ENCODE peak calls at places on chromosomes 2 and 18, in eight cellular contexts. M is fibroblast of lung; Y is naive thymus-derived CD4-positive, alpha-beta T cell; Z is CD8-positive, alpha-beta memory T cell; T is left ventricle myocardium inferior; S is keratinocyte; U is tibial artery; G is esophagus squamous epithelium. D is an unnamed sample. For H3K9me3, the result is how much of the 10 kb centered on the place peaks cover.

GRCh38 chr18:11995445-11996189 is 14.3 kb downstream of the IMPA2 start:
- DNase-seq in T (peak), Y (peak), Z (peak), U (peak), S (no peak), G (no peak), M (peak), D (peak)

GRCh38 chr2:219736196-219736595 is 108.8 kb downstream of the SLC4A3 start:
- DNase-seq in S (no peak), Y (no peak), T (no peak), G (no peak), Z (no peak), M (peak), U (no peak), D (no peak)

GRCh38 chr18:49020129-49020528 is 69.4 kb upstream of the SMAD7 start:
- DNase-seq in U (peak), Y (no peak), S (no peak), Z (no peak), T (no peak), M (no peak), G (no peak), D (no peak)

GRCh38 chr2:74507926-74508520 is 528 bp upstream of the PCGF1 start:
- DNase-seq in T (no peak), U (peak), Z (no peak), G (no peak), Y (no peak), S (no peak), M (peak), D (no peak)

GRCh38 chr2:233098615-233099014 is 38.5 kb downstream of the INPP5D start:
- DNase-seq in S (no peak), T (no peak), Y (no peak), M (no peak), U (no peak), Z (peak), G (no peak), D (no peak)

GRCh38 chr2:172986040-172986439 is 89.6 kb upstream of the MAP3K20 start:
- DNase-seq in Z (no peak), S (no peak), G (no peak), M (peak), U (no peak), T (no peak), Y (no peak), D (no peak)

GRCh38 chr2:28949617-28950305 is 31.3 kb upstream of the TOGARAM2 start:
- DNase-seq in Y (no peak), Z (no peak), U (no peak), T (no peak), M (no peak), S (no peak), G (no peak), D (no peak)

GRCh38 chr2:134466141-134466540 is 212.3 kb downstream of the MGAT5 start:
- DNase-seq in U (peak), Y (no peak), M (peak), T (no peak), G (no peak), S (peak), Z (no peak), D (no peak)

GRCh38 chr2:96538487-96539214 is 2.1 kb downstream of the ARID5A start:
- DNase-seq in G (peak), Z (peak), M (peak), Y (peak), S (no peak), T (peak), U (peak), D (peak)

GRCh38 chr2:136310005-136310495 is 192.1 kb upstream of the CXCR4 start:
- DNase-seq in Y (no peak), U (no peak), T (no peak), S (no peak), G (no peak), Z (no peak), M (no peak), D (peak)

GRCh38 chr2:29389686-29390085 is 274.5 kb downstream of the CLIP4 start:
- DNase-seq in M (no peak), Z (no peak), T (no peak), G (no peak), S (no peak), U (no peak), Y (no peak), D (no peak)

GRCh38 chr18:10687161-10687925 is 161.5 kb downstream of the NAPG start:
- DNase-seq in Y (no peak), G (no peak), U (no peak), M (peak), Z (no peak), S (no peak), T (no peak), D (no peak)

DNA sequence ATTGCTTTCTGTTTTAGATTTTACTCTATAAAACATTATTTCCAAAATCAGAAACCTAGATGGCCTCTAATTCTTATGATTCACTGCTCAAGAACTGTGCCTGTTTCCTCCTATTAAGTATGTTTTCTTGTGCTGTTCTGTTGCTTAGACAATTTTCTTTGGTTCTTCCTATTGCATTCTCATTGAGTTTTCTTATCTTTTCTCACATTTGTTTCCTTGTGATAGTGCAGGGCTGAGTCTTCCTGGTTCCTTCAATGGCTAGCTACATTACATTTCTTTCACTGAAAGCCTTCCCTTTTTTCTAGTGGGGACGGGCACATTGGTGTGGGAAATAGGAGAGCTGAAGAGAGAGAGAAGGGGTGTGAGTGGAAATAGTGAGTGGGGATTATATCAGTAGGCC is 183.4 kb downstream of the CALCRL start:
- DNase-seq in Z (no peak), Y (no peak), S (no peak), G (no peak), M (no peak), T (no peak), U (no peak), D (no peak)
- H3K9me3 ChIP-seq in Z (under half), Y (under half), S (under half), G (under half), M (under half), T (under half), U (under half), D (under half)

DNA sequence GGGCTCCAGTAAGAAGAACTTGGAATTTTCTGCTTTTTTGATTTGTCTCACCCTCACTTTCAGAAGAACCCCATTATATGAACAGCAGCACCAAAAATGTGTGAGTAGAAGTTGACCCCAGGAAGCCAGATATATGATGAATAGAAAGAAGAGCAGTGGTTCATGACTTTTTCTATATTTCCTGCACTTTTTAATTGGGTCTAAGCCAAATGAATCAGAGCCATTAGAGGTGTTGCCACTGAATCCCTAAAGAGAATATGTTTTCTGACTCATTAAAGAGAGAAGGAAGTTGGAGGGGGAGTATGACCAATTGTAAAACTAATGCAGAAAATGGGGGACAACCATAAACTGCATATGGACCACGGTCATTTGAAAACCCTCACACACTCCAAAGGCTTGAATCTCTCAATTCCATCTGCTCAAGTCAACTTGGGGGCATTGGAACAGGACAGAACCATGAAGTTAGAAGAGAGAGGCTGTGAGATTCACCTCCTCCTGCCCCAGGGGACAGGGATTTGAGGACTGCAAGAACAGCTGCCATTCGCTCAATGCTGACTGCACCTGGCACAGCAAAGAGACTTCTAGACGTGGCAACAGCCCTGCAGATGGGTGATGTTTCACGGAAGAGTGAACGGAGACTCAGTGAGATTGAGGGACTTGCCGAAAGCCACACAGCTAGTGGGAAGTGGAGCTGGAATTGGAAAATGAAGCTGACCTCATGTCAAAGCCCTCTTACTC is 3.0 kb downstream of the DAPL1 start:
- DNase-seq in Z (no peak), U (no peak), M (peak), S (no peak), G (no peak), Y (no peak), T (no peak), D (no peak)
- H3K9me3 ChIP-seq in Z (under half), U (under half), M (under half), S (under half), G (under half), Y (under half), T (under half), D (under half)

GRCh38 chr18:78768221-78768620 is 211.4 kb upstream of the SALL3 start:
- DNase-seq in M (no peak), T (no peak), S (no peak), U (no peak), Z (no peak), G (no peak), Y (no peak), D (no peak)

GRCh38 chr18:78766651-78767533 is 212.7 kb upstream of the SALL3 start:
- DNase-seq in G (no peak), Z (no peak), T (no peak), U (peak), M (no peak), S (no peak), Y (no peak), D (no peak)

GRCh38 chr18:78768655-78769501 is 210.7 kb upstream of the SALL3 start:
- DNase-seq in M (no peak), S (no peak), T (no peak), G (no peak), Z (no peak), Y (no peak), U (no peak), D (no peak)

GRCh38 chr18:78765637-78766281 is 213.9 kb upstream of the SALL3 start:
- DNase-seq in Z (no peak), S (no peak), T (no peak), U (no peak), Y (no peak), M (no peak), G (no peak), D (no peak)

GRCh38 chr18:78767648-78768071 is 212.0 kb upstream of the SALL3 start:
- DNase-seq in U (no peak), G (no peak), S (no peak), Z (no peak), T (no peak), Y (no peak), M (no peak), D (no peak)
- H3K9me3 ChIP-seq in U (under half), G (under half), S (under half), Z (under half), T (under half), Y (under half), M (under half), D (under half)

GRCh38 chr18:35248429-35248828 is 7.6 kb downstream of the ZNF397 start:
- DNase-seq in S (no peak), T (no peak), M (no peak), G (no peak), U (no peak), Z (no peak), Y (no peak), D (no peak)

GRCh38 chr18:35247412-35248249 is 6.8 kb downstream of the ZNF397 start:
- DNase-seq in T (no peak), S (no peak), Y (no peak), Z (no peak), G (no peak), M (no peak), U (no peak), D (no peak)

GRCh38 chr18:35244671-35245070 is 3.8 kb downstream of the ZNF397 start:
- DNase-seq in S (no peak), T (no peak), Y (no peak), U (no peak), G (no peak), M (no peak), Z (no peak), D (no peak)

GRCh38 chr18:35246831-35247230 is 6.0 kb downstream of the ZNF397 start:
- DNase-seq in T (no peak), M (no peak), U (no peak), Z (no peak), S (no peak), G (no peak), Y (no peak), D (no peak)

GRCh38 chr18:35245719-35246317 is 5.0 kb downstream of the ZNF397 start:
- DNase-seq in M (no peak), G (no peak), Z (no peak), S (no peak), Y (no peak), U (no peak), T (no peak), D (no peak)
- H3K9me3 ChIP-seq in M (under half), G (under half), Z (under half), S (under half), Y (under half), U (under half), T (under half), D (under half)

D was measured in effector memory CD4-positive, alpha-beta T cell.